ENCODE peak calls at places on chromosomes 7 and 10, in four cellular contexts. Y is SK-MEL-5, Z is heart left ventricle, U is NCI-H187. H is an unnamed sample.

GRCh38 chr7:50331564-50332208 is 27.2 kb downstream of the IKZF1 start:
- DNase-seq in Y (no peak), Z (no peak), U (no peak), H (no peak)

GRCh38 chr10:60377955-60378354 is 11.7 kb downstream of the ANK3 start:
- DNase-seq in Y (no peak), Z (no peak), U (no peak), H (no peak)

GRCh38 chr10:71753091-71753959 is 20.0 kb downstream of the VSIR start:
- DNase-seq in Y (no peak), Z (peak; percentile 72), U (no peak), H (no peak)

GRCh38 chr7:22728416-22729029 is 1.5 kb downstream of the IL6 start:
- DNase-seq in Y (peak; percentile 83), Z (no peak), U (no peak), H (no peak)

GRCh38 chr10:77670817-77671443 is 33.3 kb upstream of the KCNMA1 start:
- DNase-seq in Y (no peak), Z (no peak), U (no peak), H (no peak)

GRCh38 chr7:29859491-29860180 is 53.3 kb downstream of the WIPF3 start:
- DNase-seq in Y (no peak), Z (no peak), U (no peak), H (no peak)

GRCh38 chr7:116956515-116956804 is 3.2 kb downstream of the ST7 start:
- DNase-seq in Y (no peak), Z (no peak), U (no peak), H (no peak)

GRCh38 chr7:127189074-127189473 is 63.7 kb downstream of the GRM8 start:
- DNase-seq in Y (peak; percentile 44), Z (no peak), U (peak; percentile 4), H (no peak)

GRCh38 chr7:125355899-125356298 is 426.3 kb upstream of the POT1 start:
- DNase-seq in Y (peak; percentile 45), Z (no peak), U (no peak), H (no peak)

GRCh38 chr7:33109758-33110238 is 594 bp upstream of the RP9 start:
- DNase-seq in Y (peak; percentile 34), Z (no peak), U (no peak), H (no peak)

GRCh38 chr10:111598433-111599059 is 521.7 kb downstream of the ADRA2A start:
- DNase-seq in Y (peak; percentile 77), Z (peak; percentile 29), U (peak; percentile 6), H (no peak)

GRCh38 chr7:106418094-106418493 is 133.3 kb upstream of the NAMPT start:
- DNase-seq in Y (peak; percentile 70), Z (no peak), U (no peak), H (no peak)

GRCh38 chr10:48944171-48944570 is 4.5 kb upstream of the LRRC18 start:
- DNase-seq in Y (no peak), Z (no peak), U (no peak), H (no peak)

GRCh38 chr7:17456541-17456940 is 158.1 kb downstream of the AHR start:
- DNase-seq in Y (no peak), Z (no peak), U (no peak), H (no peak)

GRCh38 chr7:104926905-104927454 is 87.0 kb upstream of the KMT2E start:
- DNase-seq in Y (no peak), Z (no peak), U (no peak), H (no peak)

GRCh38 chr7:79736418-79736817 is 283.0 kb upstream of the MAGI2 start:
- DNase-seq in Y (no peak), Z (no peak), U (no peak), H (no peak)

GRCh38 chr7:196778-197321 is 4.5 kb downstream of the FAM20C start:
- DNase-seq in Y (no peak), Z (no peak), U (no peak), H (no peak)

GRCh38 chr10:26468691-26469090 is 30.6 kb downstream of the APBB1IP start:
- DNase-seq in Y (no peak), Z (no peak), U (no peak), H (no peak)

GRCh38 chr7:115300228-115300870 is 378.5 kb downstream of the MDFIC start:
- DNase-seq in Y (no peak), Z (no peak), U (no peak), H (no peak)

GRCh38 chr7:33692956-33693355 is 212.4 kb upstream of the BMPER start:
- DNase-seq in Y (peak; percentile 20), Z (no peak), U (no peak), H (no peak)

GRCh38 chr10:71744897-71745658 is 25.5 kb upstream of the C10orf105 start:
- DNase-seq in Y (no peak), Z (no peak), U (no peak), H (no peak)

H was measured in NCI-H1436 treated with DMSO at 0.1 percent for 48 hours.